ENCODE peak calls at places on chromosome 16, in four cellular contexts. T is stimulated activated CD8-positive, alpha-beta memory T cell treated with anti-CD3 and anti-CD28 coated beads, Interleukin-4, amount 100 ng/mL, for 4 hours; R is prostate gland; J is stimulated activated CD4-positive, alpha-beta T cell treated with anti-CD3 and anti-CD28 coated beads, TNF-alpha, amount 100 ng/mL, for 24 hours. V is an unnamed sample.

GRCh38 chr16:89110641-89111040 is 17.0 kb downstream of the ACSF3 start:
- DNase-seq in R (no peak), J (no peak), T (no peak), V (no peak)

GRCh38 chr16:70394853-70395252 is 44.0 kb downstream of the ST3GAL2 start:
- DNase-seq in R (no peak), J (no peak), T (no peak), V (no peak)

GRCh38 chr16:66728117-66728787 is 23.2 kb downstream of the DYNC1LI2 start:
- DNase-seq in J (no peak), R (peak; percentile 39), T (no peak), V (peak; percentile 85)

GRCh38 chr16:47732122-47732805 is 271.1 kb downstream of the PHKB start:
- DNase-seq in R (no peak), T (no peak), J (no peak), V (peak; percentile 21)

GRCh38 chr16:87244646-87245197 is 72.5 kb downstream of the C16orf95 start:
- DNase-seq in J (no peak), T (no peak), R (no peak), V (no peak)

GRCh38 chr16:8850279-8850885 is 18.4 kb downstream of the CARHSP1 start:
- DNase-seq in R (no peak), J (no peak), T (no peak), V (peak; percentile 41)

GRCh38 chr16:73113326-73113720 is 65.4 kb upstream of the ZFHX3 start:
- DNase-seq in T (no peak), R (no peak), J (no peak), V (no peak)

GRCh38 chr16:65295527-65295926 is 173.7 kb upstream of the CDH11 start:
- DNase-seq in R (no peak), J (no peak), T (no peak), V (no peak)

GRCh38 chr16:69187387-69187890 is 475 bp downstream of the SNTB2 start:
- DNase-seq in J (peak; percentile 4), R (peak; percentile 21), T (no peak), V (peak; percentile 32)

GRCh38 chr16:11084484-11085024 is 140.2 kb downstream of the CLEC16A start:
- DNase-seq in R (no peak), J (no peak), T (no peak), V (no peak)

GRCh38 chr16:56558024-56558747 is 6.7 kb upstream of the MT4 start:
- DNase-seq in J (no peak), T (no peak), R (no peak), V (no peak)

GRCh38 chr16:22397459-22397858 is 23.0 kb upstream of the CDR2 start:
- DNase-seq in J (no peak), T (no peak), R (no peak), V (no peak)

GRCh38 chr16:14132696-14133048 is 61.6 kb downstream of the MRTFB start:
- DNase-seq in J (no peak), T (no peak), R (no peak), V (no peak)

GRCh38 chr16:2026461-2027023 is at the start of gene NHERF2:
- DNase-seq in J (no peak), T (no peak), R (peak; percentile 53), V (no peak)

GRCh38 chr16:3012828-3013420 is at the start of gene CLDN9:
- DNase-seq in T (no peak), R (no peak), J (no peak), V (peak; percentile 11)

GRCh38 chr16:75443301-75443700 is 10.0 kb upstream of the CFDP1 start:
- DNase-seq in T (no peak), R (no peak), J (no peak), V (no peak)

GRCh38 chr16:82995927-82996441 is 369.2 kb downstream of the CDH13 start:
- DNase-seq in J (no peak), T (no peak), R (no peak), V (no peak)

GRCh38 chr16:30604316-30604947 is 5.8 kb downstream of the ZNF689 start:
- DNase-seq in J (no peak), R (no peak), T (no peak), V (no peak)

GRCh38 chr16:83578146-83578545 is 229.6 kb upstream of the HSBP1 start:
- DNase-seq in J (no peak), T (no peak), R (no peak), V (no peak)

GRCh38 chr16:58615280-58615679 is 14.3 kb downstream of the CNOT1 start:
- DNase-seq in R (no peak), J (no peak), T (no peak), V (no peak)

GRCh38 chr16:30721606-30722005 is 22.6 kb downstream of the SRCAP start:
- DNase-seq in R (no peak), T (no peak), J (no peak), V (no peak)

V was measured in SW 1271.